ENCODE peak calls at places on chromosomes 2 and 18, in nine cellular contexts. F, M, B, A, O, K, E, G and V are unnamed samples.
A peak's percentile ranks its signal among the peaks of the same experiment; 100 is the strongest.

GRCh38 chr2:44358498-44358897 is 2.8 kb downstream of the PREPL start:
- DNase-seq in B (peak; percentile 95), K (peak; percentile 61), M (no peak), E (no peak), A (no peak), O (peak; percentile 61), F (no peak), G (no peak), V (no peak)

GRCh38 chr2:223649941-223650530 is 47.9 kb upstream of the SCG2 start:
- DNase-seq in E (no peak), F (no peak), G (no peak), O (no peak), K (no peak), B (no peak), M (no peak), A (no peak), V (no peak)

GRCh38 chr2:232519581-232519980 is 607 bp upstream of the PRSS56 start:
- DNase-seq in B (no peak), G (no peak), A (no peak), E (no peak), M (no peak), K (no peak), O (no peak), F (no peak), V (no peak)

GRCh38 chr2:127561371-127561770 is 25.9 kb downstream of the MYO7B start:
- DNase-seq in F (no peak), K (no peak), E (no peak), M (no peak), G (no peak), O (no peak), B (no peak), A (no peak), V (no peak)

GRCh38 chr2:18788590-18788989 is 199.2 kb upstream of the NT5C1B start:
- DNase-seq in K (no peak), B (no peak), G (no peak), A (no peak), F (no peak), E (peak; percentile 26), M (no peak), O (no peak), V (no peak)

GRCh38 chr2:218245214-218245613 is 15.6 kb upstream of the GPBAR1 start:
- DNase-seq in M (no peak), O (no peak), G (no peak), A (no peak), K (no peak), B (no peak), F (no peak), E (no peak), V (no peak)

GRCh38 chr2:128284037-128284441 is 34.6 kb downstream of the HS6ST1 start:
- DNase-seq in E (no peak), M (no peak), G (no peak), K (no peak), A (no peak), B (no peak), F (no peak), O (no peak), V (no peak)

GRCh38 chr18:67417864-67418523 is 98.5 kb downstream of the DSEL start:
- DNase-seq in A (no peak), M (no peak), E (peak; percentile 13), F (no peak), K (peak; percentile 73), O (peak; percentile 81), B (peak; percentile 59), G (no peak), V (no peak)

GRCh38 chr2:33372940-33373553 is 103.4 kb upstream of the RASGRP3 start:
- DNase-seq in O (peak; percentile 65), K (no peak), B (peak; percentile 86), M (peak; percentile 47), F (peak; percentile 47), A (peak; percentile 63), G (peak; percentile 49), E (peak; percentile 58), V (peak; percentile 70)

GRCh38 chr2:172807011-172807410 is 71.4 kb downstream of the RAPGEF4 start:
- DNase-seq in M (no peak), K (no peak), A (no peak), E (peak; percentile 20), F (no peak), O (no peak), G (no peak), B (no peak), V (no peak)

GRCh38 chr2:146634256-146635068 is 1210.4 kb upstream of the ACVR2A start:
- DNase-seq in A (no peak), F (no peak), G (no peak), K (peak; percentile 76), M (peak; percentile 72), E (peak; percentile 11), B (peak; percentile 97), O (no peak), V (peak; percentile 5)

GRCh38 chr2:219057709-219058540 is 2.8 kb downstream of the IHH start:
- DNase-seq in A (peak; percentile 74), F (peak; percentile 92), O (peak; percentile 75), E (peak; percentile 88), B (peak; percentile 72), G (peak; percentile 86), M (peak; percentile 26), K (peak; percentile 82), V (peak; percentile 87)

GRCh38 chr2:81195017-81195773 is 890.6 kb upstream of the LRRTM1 start:
- DNase-seq in M (no peak), E (no peak), K (no peak), F (no peak), O (no peak), B (no peak), G (no peak), A (no peak), V (no peak)

GRCh38 chr18:5892772-5893431 is 2.4 kb downstream of the TMEM200C start:
- DNase-seq in F (no peak), E (no peak), B (no peak), A (no peak), O (no peak), K (no peak), M (no peak), G (no peak), V (no peak)

GRCh38 chr18:80133124-80133523 is 24.1 kb downstream of the ADNP2 start:
- DNase-seq in M (no peak), O (no peak), A (no peak), K (no peak), E (no peak), B (no peak), F (no peak), G (no peak), V (no peak)

GRCh38 chr2:43136862-43137261 is 89.5 kb downstream of the ZFP36L2 start:
- DNase-seq in F (no peak), M (no peak), B (no peak), K (no peak), A (peak; percentile 74), G (peak; percentile 32), O (no peak), E (peak; percentile 2), V (no peak)

GRCh38 chr2:107785756-107786155 is 40.9 kb upstream of the RGPD4 start:
- DNase-seq in O (no peak), K (no peak), G (no peak), F (no peak), B (no peak), E (no peak), A (no peak), M (no peak), V (no peak)

GRCh38 chr18:11246466-11246865 is 97.1 kb upstream of the PIEZO2 start:
- DNase-seq in B (no peak), G (no peak), E (no peak), M (no peak), A (no peak), K (peak; percentile 81), O (no peak), F (no peak), V (no peak)

GRCh38 chr2:6626406-6627012 is 239.2 kb downstream of the CMPK2 start:
- DNase-seq in F (no peak), K (no peak), A (no peak), M (no peak), G (no peak), B (peak; percentile 2), O (no peak), E (no peak), V (no peak)

DNA sequence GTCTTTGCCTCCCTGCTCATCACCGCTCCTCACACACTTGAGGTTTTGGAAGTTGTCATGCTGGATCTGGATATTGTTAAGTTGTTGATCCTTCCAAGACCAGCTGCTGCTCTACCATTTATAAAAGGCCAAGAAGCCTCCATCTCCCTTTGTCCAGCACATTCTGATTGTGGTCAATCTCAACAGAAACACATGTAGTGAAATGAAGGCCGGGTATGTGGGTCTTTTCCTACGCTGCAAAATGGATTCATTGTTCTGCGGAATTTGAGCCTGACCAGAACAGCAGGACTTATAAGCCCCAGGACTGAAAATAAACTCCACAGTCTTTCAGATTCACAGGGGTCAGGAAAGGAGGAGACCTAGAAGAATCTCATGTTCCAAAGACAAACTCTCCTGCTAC is 238.4 kb downstream of the CMPK2 start:
- DNase-seq in A (no peak), E (no peak), F (no peak), B (no peak), M (no peak), O (no peak), G (no peak), K (no peak), V (no peak)
- TF ChIP-seq EZH2phosphoT487 in A (no peak), E (no peak), F (no peak), B (no peak), M (no peak), O (no peak), G (no peak), K (no peak), V (no peak)

DNA sequence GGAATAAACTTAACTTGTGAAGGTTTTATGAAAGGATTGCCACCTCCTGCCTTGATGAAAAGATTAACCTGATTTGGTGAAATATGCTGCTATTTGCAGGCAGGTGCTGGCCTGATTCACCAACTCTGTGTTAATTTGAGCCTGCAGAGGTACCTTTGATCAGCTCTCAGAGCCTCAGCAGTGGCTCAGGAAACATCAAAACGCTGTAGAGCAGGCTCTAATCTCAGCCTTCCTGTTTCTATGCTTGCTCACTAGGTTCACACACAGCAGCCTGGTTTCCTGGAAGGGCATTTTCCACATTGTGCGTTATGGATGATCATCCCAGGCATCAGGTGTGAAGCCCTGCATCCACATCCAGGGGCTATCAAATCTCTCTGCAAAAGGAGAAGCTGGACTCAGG is 16.9 kb downstream of the TGIF1 start:
- DNase-seq in K (no peak), M (no peak), E (no peak), A (peak; percentile 54), B (no peak), G (no peak), O (no peak), F (peak; percentile 30), V (peak; percentile 49)
- TF ChIP-seq EZH2phosphoT487 in K (no peak), M (no peak), E (no peak), A (no peak), B (no peak), G (no peak), O (no peak), F (no peak), V (no peak)

DNA sequence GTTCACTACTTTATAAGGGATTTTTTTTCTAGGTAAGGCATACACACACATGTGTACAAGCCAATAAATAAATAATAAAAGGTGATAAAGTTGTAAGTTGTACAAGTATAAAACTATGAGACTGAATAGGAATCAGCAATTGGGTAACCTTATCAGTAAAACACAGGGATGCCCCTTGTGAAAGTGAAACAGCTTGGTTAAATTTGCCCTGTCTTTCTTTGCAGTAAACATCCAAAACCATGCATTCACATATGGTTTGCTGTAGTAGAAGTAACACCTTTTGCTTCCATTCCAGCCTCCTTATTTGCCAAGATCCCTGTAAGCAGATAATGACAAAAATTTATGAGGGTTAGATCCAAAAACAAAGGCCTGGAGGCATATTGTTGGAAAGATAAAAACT is 44.3 kb upstream of the NEUROD1 start:
- DNase-seq in M (no peak), G (no peak), K (no peak), F (no peak), E (no peak), A (no peak), B (no peak), O (peak; percentile 67), V (no peak)
- TF ChIP-seq EZH2phosphoT487 in M (no peak), G (no peak), K (no peak), F (no peak), E (no peak), A (no peak), B (no peak), O (no peak), V (no peak)

GRCh38 chr2:237652181-237652580 is 24.8 kb downstream of the LRRFIP1 start:
- DNase-seq in M (no peak), O (no peak), K (no peak), G (no peak), A (no peak), B (no peak), E (no peak), F (no peak), V (no peak)
- TF ChIP-seq EZH2phosphoT487 in M (no peak), O (no peak), K (no peak), G (no peak), A (no peak), B (no peak), E (no peak), F (no peak), V (no peak)